ENCODE peak calls at places on chromosomes 2 and 18, in eight cellular contexts. O is Calu3; N is iPS-NIHi11; D is effector memory CD4-positive, alpha-beta T cell; U is iris pigment epithelial cell; S is posterior cingulate gyrus; C is naive thymus-derived CD4-positive, alpha-beta T cell; I is effector memory CD8-positive, alpha-beta T cell. F is an unnamed sample.
A peak's percentile ranks its signal among the peaks of the same experiment; 100 is the strongest.

GRCh38 chr18:70195852-70196434 is 9.5 kb downstream of the RTTN start:
- DNase-seq in I (no peak), D (no peak), U (peak; percentile 66), S (no peak), C (no peak), O (peak; percentile 27), N (peak; percentile 29), F (peak; percentile 15)

GRCh38 chr2:95356821-95357700 is 45.4 kb upstream of the FAHD2A start:
- DNase-seq in I (no peak), O (no peak), U (no peak), S (no peak), N (no peak), D (no peak), C (no peak), F (no peak)

GRCh38 chr18:42574871-42575270 is 540.6 kb downstream of the RIT2 start:
- DNase-seq in U (no peak), C (no peak), D (no peak), N (no peak), S (no peak), I (no peak), O (no peak), F (no peak)

GRCh38 chr2:1995987-1996386 is 251.7 kb upstream of the PXDN start:
- DNase-seq in U (peak; percentile 39), C (peak; percentile 1), N (no peak), O (no peak), D (no peak), S (no peak), I (no peak), F (no peak)

GRCh38 chr2:241858206-241859016 is at the start of gene PDCD1:
- DNase-seq in O (peak; percentile 31), N (peak; percentile 80), U (no peak), D (peak; percentile 46), C (no peak), S (no peak), I (no peak), F (peak; percentile 44)

GRCh38 chr18:812673-813404 is 797 bp upstream of the YES1 start:
- DNase-seq in C (peak; percentile 78), D (peak; percentile 56), U (peak; percentile 86), O (peak; percentile 40), I (peak; percentile 62), N (peak; percentile 61), S (no peak), F (peak; percentile 83)

GRCh38 chr2:39780825-39781600 is 2.0 kb upstream of the THUMPD2 start:
- DNase-seq in C (no peak), N (no peak), U (no peak), D (no peak), I (no peak), O (no peak), S (no peak), F (no peak)

GRCh38 chr2:131127076-131127475 is 21.9 kb downstream of the PLEKHB2 start:
- DNase-seq in N (no peak), O (no peak), C (no peak), U (no peak), D (no peak), S (no peak), I (no peak), F (no peak)

GRCh38 chr2:69387770-69388481 is 899 bp upstream of the GFPT1 start:
- DNase-seq in N (no peak), S (no peak), I (no peak), D (no peak), O (no peak), U (no peak), C (no peak), F (no peak)

GRCh38 chr18:74654637-74655036 is 57.0 kb downstream of the ZNF407 start:
- DNase-seq in U (peak; percentile 41), O (no peak), I (no peak), S (no peak), N (no peak), C (no peak), D (no peak), F (peak; percentile 11)

GRCh38 chr2:105919826-105920225 is 175.1 kb downstream of the NCK2 start:
- DNase-seq in C (no peak), O (peak; percentile 73), U (peak; percentile 95), N (peak; percentile 74), I (peak; percentile 39), D (peak; percentile 26), S (no peak), F (peak; percentile 70)

GRCh38 chr2:117938611-117939010 is 75.3 kb downstream of the CCDC93 start:
- DNase-seq in N (no peak), C (no peak), S (no peak), I (no peak), O (no peak), D (no peak), U (no peak), F (no peak)

GRCh38 chr2:187867165-187867564 is 312.9 kb upstream of the TFPI start:
- DNase-seq in N (no peak), I (no peak), D (no peak), U (no peak), O (no peak), S (no peak), C (no peak), F (no peak)

GRCh38 chr2:158539176-158539895 is 82.6 kb downstream of the PKP4 start:
- DNase-seq in C (no peak), D (no peak), I (no peak), O (peak; percentile 60), S (no peak), U (peak; percentile 88), N (no peak), F (no peak)

GRCh38 chr2:10232096-10232815 is 70.4 kb upstream of the HPCAL1 start:
- DNase-seq in C (no peak), I (no peak), S (no peak), D (no peak), U (no peak), N (no peak), O (no peak), F (no peak)

GRCh38 chr2:145058457-145058856 is 538.5 kb upstream of the ZEB2 start:
- DNase-seq in U (no peak), O (no peak), C (no peak), N (no peak), S (no peak), I (no peak), D (no peak), F (no peak)

GRCh38 chr2:215465246-215465645 is 29.4 kb upstream of the FN1 start:
- DNase-seq in S (no peak), O (no peak), D (no peak), I (no peak), N (no peak), C (no peak), U (peak; percentile 70), F (no peak)

GRCh38 chr2:238151628-238152235 is 7.0 kb upstream of the ERFE start:
- DNase-seq in S (no peak), C (no peak), N (peak; percentile 52), D (no peak), U (no peak), I (no peak), O (no peak), F (no peak)

GRCh38 chr18:32301976-32302743 is 112.3 kb downstream of the MEP1B start:
- DNase-seq in O (peak; percentile 40), D (no peak), U (peak; percentile 96), I (no peak), C (no peak), S (no peak), N (no peak), F (no peak)

GRCh38 chr2:111668741-111669140 is 215.3 kb downstream of the ANAPC1 start:
- DNase-seq in S (no peak), D (no peak), U (no peak), O (no peak), N (no peak), C (no peak), I (no peak), F (no peak)

GRCh38 chr2:176109955-176110345 is 2.9 kb downstream of the HOXD11 start:
- DNase-seq in N (no peak), S (no peak), O (no peak), C (no peak), U (no peak), I (no peak), D (no peak), F (no peak)

GRCh38 chr2:188966728-188967127 is 7.4 kb upstream of the COL3A1 start:
- DNase-seq in O (no peak), U (peak; percentile 54), C (no peak), D (no peak), S (no peak), I (no peak), N (no peak), F (no peak)

F was measured in CD4-positive, CD25-positive, alpha-beta regulatory T cell.